ENCODE peak calls at places on chromosome 6, in six cellular contexts. M is GM03348, O is germinal center, Q is fibroblast of lung, Y is lower leg skin, K is neural crest cell. V is an unnamed sample.

GRCh38 chr6:2132416-2132815 is 113.0 kb downstream of the GMDS start:
- DNase-seq in Q (peak), K (no peak), O (no peak), M (no peak), Y (no peak), V (peak)

GRCh38 chr6:45301348-45302142 is 26.6 kb upstream of the RUNX2 start:
- DNase-seq in Q (no peak), Y (no peak), O (no peak), M (no peak), K (no peak), V (no peak)

GRCh38 chr6:108250240-108250866 is 10.5 kb downstream of the SNX3 start:
- DNase-seq in O (peak), Q (peak), Y (no peak), M (no peak), K (no peak), V (no peak)

GRCh38 chr6:18528084-18528743 is 141.1 kb downstream of the RNF144B start:
- DNase-seq in Q (peak), Y (no peak), O (no peak), K (no peak), M (peak), V (peak)

GRCh38 chr6:43980004-43980795 is 147.1 kb downstream of the MRPL14 start:
- DNase-seq in Y (no peak), Q (no peak), K (no peak), M (no peak), O (no peak), V (no peak)

GRCh38 chr6:7899046-7899888 is 11.3 kb downstream of the TXNDC5 start:
- DNase-seq in Q (peak), Y (no peak), M (no peak), O (peak), K (no peak), V (no peak)

GRCh38 chr6:158536891-158537798 is 22.7 kb upstream of the TMEM181 start:
- DNase-seq in Q (peak), M (peak), Y (no peak), O (no peak), K (peak), V (no peak)

GRCh38 chr6:40325791-40326190 is 261.4 kb downstream of the LRFN2 start:
- DNase-seq in M (no peak), O (no peak), Q (no peak), K (no peak), Y (no peak), V (no peak)

GRCh38 chr6:22320750-22321149 is 23.9 kb upstream of the PRL start:
- DNase-seq in Q (peak), O (no peak), M (peak), Y (no peak), K (no peak), V (peak)

GRCh38 chr6:41728073-41728936 is 7.1 kb downstream of the TFEB start:
- DNase-seq in K (no peak), O (no peak), M (no peak), Q (no peak), Y (no peak), V (no peak)

GRCh38 chr6:152368761-152369624 is 268.2 kb downstream of the SYNE1 start:
- DNase-seq in K (no peak), Q (peak), M (peak), Y (peak), O (no peak), V (no peak)

GRCh38 chr6:50591135-50591534 is 122.2 kb upstream of the TFAP2D start:
- DNase-seq in O (no peak), Y (no peak), M (no peak), K (no peak), Q (no peak), V (no peak)

GRCh38 chr6:87832025-87832825 is 130.2 kb upstream of the AKIRIN2 start:
- DNase-seq in O (peak), M (peak), K (no peak), Q (peak), Y (no peak), V (peak)

GRCh38 chr6:137819740-137820139 is 47.3 kb upstream of the TNFAIP3 start:
- DNase-seq in M (no peak), O (no peak), Y (no peak), Q (no peak), K (no peak), V (no peak)

GRCh38 chr6:16639689-16640480 is 121.4 kb downstream of the ATXN1 start:
- DNase-seq in Y (no peak), O (no peak), K (no peak), Q (peak), M (peak), V (peak)

GRCh38 chr6:154289818-154290508 is 66.6 kb downstream of the IPCEF1 start:
- DNase-seq in M (no peak), Y (no peak), K (no peak), Q (no peak), O (no peak), V (no peak)

GRCh38 chr6:93222071-93222851 is 197.1 kb downstream of the EPHA7 start:
- DNase-seq in Q (no peak), M (no peak), K (no peak), Y (no peak), O (no peak), V (no peak)

V was measured in fibroblast of gingiva.